ENCODE peak calls at places on chromosomes 6 and 20, in four cellular contexts. P is lower lobe of right lung; Q is cardiac muscle cell; S is CD8-positive, alpha-beta memory T cell. Y is an unnamed sample. For H3K4me1, the result is how much of the 10 kb centered on the place peaks cover.

GRCh38 chr20:62795023-62795761 is 1.1 kb upstream of the MRGBP start:
- DNase-seq in S (peak), P (peak), Q (peak), Y (peak)

GRCh38 chr6:148432405-148433195 is 90.0 kb downstream of the SASH1 start:
- DNase-seq in Q (no peak), P (no peak), S (no peak), Y (no peak)

GRCh38 chr6:21753571-21754108 is 160.1 kb downstream of the SOX4 start:
- DNase-seq in S (no peak), P (no peak), Q (no peak), Y (no peak)

GRCh38 chr6:151998784-151999183 is 191.3 kb downstream of the ESR1 start:
- DNase-seq in P (no peak), S (no peak), Q (no peak), Y (no peak)

GRCh38 chr6:7621761-7622160 is 31.8 kb downstream of the SNRNP48 start:
- DNase-seq in S (no peak), Q (no peak), P (no peak), Y (no peak)

GRCh38 chr6:22194188-22194921 is 102.5 kb downstream of the PRL start:
- DNase-seq in P (no peak), S (no peak), Q (no peak), Y (no peak)

GRCh38 chr20:10863337-10864060 is 189.7 kb upstream of the JAG1 start:
- DNase-seq in P (no peak), Q (no peak), S (no peak), Y (no peak)

GRCh38 chr6:114154812-114155211 is 183.9 kb upstream of the HDAC2 start:
- DNase-seq in S (no peak), P (no peak), Q (no peak), Y (no peak)

GRCh38 chr6:117050301-117050700 is 173.3 kb downstream of the RFX6 start:
- DNase-seq in P (no peak), Q (no peak), S (no peak), Y (no peak)

GRCh38 chr6:3478341-3478740 is 21.5 kb upstream of the SLC22A23 start:
- DNase-seq in S (no peak), P (no peak), Q (peak), Y (no peak)

GRCh38 chr6:121450242-121450641 is 14.8 kb downstream of the GJA1 start:
- DNase-seq in P (no peak), Q (no peak), S (no peak), Y (no peak)

GRCh38 chr20:36246410-36246809 is 10.1 kb downstream of the AAR2 start:
- DNase-seq in P (no peak), Q (no peak), S (no peak), Y (no peak)

GRCh38 chr20:2210646-2211556 is 84.9 kb upstream of the TGM3 start:
- DNase-seq in Q (no peak), P (peak), S (no peak), Y (no peak)

GRCh38 chr6:22764521-22764920 is 195.2 kb downstream of the HDGFL1 start:
- DNase-seq in S (no peak), P (no peak), Q (no peak), Y (no peak)

GRCh38 chr6:111606620-111607115 is 990 bp upstream of the TRAF3IP2 start:
- DNase-seq in Q (no peak), S (peak), P (no peak), Y (no peak)

GRCh38 chr6:85537055-85537494 is 56.6 kb downstream of the SNX14 start:
- DNase-seq in Q (no peak), S (peak), P (no peak), Y (no peak)

GRCh38 chr6:21887301-21888185 is 294.0 kb downstream of the SOX4 start:
- DNase-seq in Q (no peak), S (no peak), P (no peak), Y (no peak)

GRCh38 chr6:37168809-37169457 is 1.0 kb upstream of the PIM1 start:
- DNase-seq in S (peak), P (no peak), Q (peak), Y (no peak)

GRCh38 chr6:90217621-90218496 is 78.8 kb downstream of the BACH2 start:
- DNase-seq in Q (peak), P (peak), S (peak), Y (peak)

GRCh38 chr6:136599324-136600011 is 49.2 kb upstream of the MAP7 start:
- DNase-seq in S (no peak), Q (no peak), P (no peak), Y (no peak)

GRCh38 chr20:50704971-50705370 is 13.6 kb upstream of the RIPOR3 start:
- DNase-seq in S (no peak), P (no peak), Q (no peak), Y (no peak)

GRCh38 chr6:52517502-52518278 is 59.2 kb downstream of the TRAM2 start:
- DNase-seq in S (no peak), Q (no peak), P (no peak), Y (no peak)

GRCh38 chr20:24836041-24836533 is 113.0 kb upstream of the CST7 start:
- DNase-seq in P (no peak), S (no peak), Q (no peak), Y (no peak)

GRCh38 chr20:19661717-19662637 is 96.1 kb upstream of the RIN2 start:
- DNase-seq in S (peak), P (peak), Q (peak), Y (peak)

GRCh38 chr20:58897493-58897892 is 45.0 kb downstream of the GNAS start:
- DNase-seq in P (no peak), Q (no peak), S (no peak), Y (no peak)

GRCh38 chr20:58899518-58899917 is 47.0 kb downstream of the GNAS start:
- DNase-seq in P (no peak), Q (no peak), S (no peak), Y (no peak)

GRCh38 chr20:58896820-58897219 is 44.3 kb downstream of the GNAS start:
- DNase-seq in S (no peak), P (no peak), Q (no peak), Y (no peak)

GRCh38 chr20:58900292-58900931 is 47.9 kb downstream of the GNAS start:
- DNase-seq in S (no peak), Q (no peak), P (no peak), Y (no peak)

DNA sequence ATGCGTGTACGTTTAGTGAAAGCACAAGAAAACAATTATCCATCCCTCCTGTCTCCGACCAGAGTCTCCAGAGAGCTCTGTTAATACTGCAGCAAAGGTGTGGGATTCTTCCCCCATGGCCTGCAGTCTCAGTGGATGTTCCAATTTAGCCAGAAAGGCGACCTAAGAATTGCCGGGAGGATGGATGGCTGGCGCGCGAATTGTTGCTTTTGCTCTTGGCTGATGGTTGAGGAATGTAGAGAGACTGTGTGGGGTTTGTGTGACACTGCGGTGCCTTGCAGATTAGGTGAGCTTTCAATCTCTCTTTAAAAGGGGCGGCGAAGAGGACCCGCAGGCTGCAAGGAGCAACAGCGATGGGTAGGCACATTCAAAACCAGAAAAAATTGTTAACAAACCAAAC is 46.1 kb downstream of the GNAS start:
- DNase-seq in Q (no peak), S (no peak), P (no peak), Y (no peak)
- H3K4me1 ChIP-seq in Q (half or more), S (under half), P (half or more), Y (under half)

GRCh38 chr20:34045294-34045693 is 51.6 kb downstream of the RALY start:
- DNase-seq in P (no peak), S (no peak), Q (peak), Y (no peak)
- H3K4me1 ChIP-seq in P (half or more), S (under half), Q (under half), Y (half or more)

DNA sequence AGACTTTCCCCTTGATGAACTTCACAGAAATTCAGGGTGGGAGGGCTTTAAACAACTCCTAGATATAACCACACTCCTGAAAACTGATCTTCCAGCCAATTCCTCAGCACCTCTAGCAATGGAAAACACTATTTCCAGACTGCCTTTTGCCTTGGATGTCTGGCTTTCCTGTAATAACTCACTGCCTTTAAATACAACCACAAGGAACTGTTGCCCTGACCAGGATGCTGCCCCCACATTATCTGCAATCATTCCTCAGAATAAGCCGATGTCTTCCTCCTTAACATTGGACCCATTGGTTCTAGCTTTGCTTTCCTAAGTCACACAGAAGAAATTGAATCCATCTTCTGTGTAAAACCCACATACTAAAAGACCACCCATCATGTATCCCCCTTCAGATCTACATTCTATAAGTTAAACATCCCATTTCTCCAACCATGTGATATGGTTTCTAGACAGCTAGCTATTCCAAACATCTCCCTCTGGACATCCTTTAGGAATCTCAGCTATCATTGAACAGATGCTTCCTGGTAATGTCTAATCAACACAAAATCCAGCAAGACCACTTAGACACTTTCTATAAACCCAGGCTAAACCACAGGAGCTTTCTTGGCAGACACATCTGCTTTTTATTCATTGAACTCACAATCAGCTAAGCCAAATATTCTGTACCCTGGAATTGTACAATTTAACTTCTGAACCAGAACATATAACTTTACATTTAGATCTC is 95.9 kb upstream of the KCNQ5 start:
- DNase-seq in S (no peak), P (no peak), Q (no peak), Y (no peak)
- H3K4me1 ChIP-seq in S (under half), P (under half), Q (under half), Y (under half)

DNA sequence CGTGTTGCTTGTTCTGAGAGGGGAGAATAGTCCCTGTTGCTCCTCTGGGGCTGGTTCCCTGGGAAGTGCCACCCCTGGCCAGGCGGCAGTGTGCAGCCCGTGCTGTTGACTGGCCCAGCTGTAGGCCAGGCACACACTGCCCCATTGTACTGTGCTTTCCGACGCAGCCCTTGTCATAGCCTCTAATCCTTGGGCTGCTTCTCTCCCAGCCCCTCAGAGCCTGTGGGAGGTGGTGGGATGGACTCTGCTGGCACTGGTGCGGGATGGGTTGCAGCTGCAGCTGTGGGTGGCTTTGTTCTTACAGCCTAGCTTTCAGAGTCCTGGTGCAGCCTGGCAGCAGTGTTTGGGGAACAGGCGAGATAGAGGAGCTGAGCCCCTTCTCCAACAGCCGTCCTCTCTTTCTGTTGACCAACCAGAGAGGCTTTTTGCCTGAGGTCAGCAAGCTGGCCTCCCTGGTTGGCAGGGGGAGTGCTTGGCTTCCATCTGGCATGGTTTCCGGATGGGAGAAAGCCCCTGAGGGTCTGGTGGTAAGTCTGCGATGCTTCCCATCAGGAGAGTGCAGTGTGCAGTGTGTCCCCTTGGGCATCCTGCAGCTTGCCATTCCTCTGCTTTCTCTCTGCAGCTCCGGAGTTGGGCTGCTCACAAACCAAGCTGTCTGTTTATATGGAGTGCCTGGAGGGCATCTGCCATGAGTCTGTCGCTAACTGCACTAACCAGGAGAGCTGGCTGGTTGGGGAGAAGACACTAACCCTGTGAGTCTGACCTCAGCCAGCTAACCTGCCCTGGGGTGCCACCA is 12.1 kb downstream of the TJAP1 start:
- DNase-seq in P (no peak), Q (no peak), S (no peak), Y (no peak)
- H3K4me1 ChIP-seq in P (under half), Q (under half), S (under half), Y (under half)

GRCh38 chr20:64257107-64257757 is 1.7 kb downstream of the PCMTD2 start:
- DNase-seq in S (no peak), P (no peak), Q (peak), Y (no peak)
- H3K4me1 ChIP-seq in S (half or more), P (under half), Q (under half), Y (half or more)

Y was measured in CD4-positive, alpha-beta memory T cell.